ENCODE peak calls at places on chromosomes 11 and 22, in four cellular contexts. U, I, X and Y are unnamed samples.

GRCh38 chr22:28600546-28601143 is 79.0 kb downstream of the TTC28 start:
- DNase-seq in U (no peak), I (no peak), X (peak), Y (no peak)

GRCh38 chr11:2382927-2383822 is 6.1 kb downstream of the CD81 start:
- DNase-seq in I (no peak), U (peak), X (peak), Y (no peak)

GRCh38 chr11:62149986-62150886 is 26.4 kb downstream of the INCENP start:
- DNase-seq in U (no peak), X (no peak), I (no peak), Y (no peak)

GRCh38 chr22:22884010-22884887 is 3.4 kb upstream of the IGLL5 start:
- DNase-seq in X (peak), U (peak), I (peak), Y (peak)

GRCh38 chr11:28757725-28758515 is 649.7 kb downstream of the METTL15 start:
- DNase-seq in U (no peak), I (no peak), X (peak), Y (no peak)

GRCh38 chr11:124725719-124726105 is 14.0 kb upstream of the NRGN start:
- DNase-seq in I (no peak), X (peak), U (no peak), Y (no peak)

GRCh38 chr22:19868773-19869471 is 14.2 kb upstream of the GNB1L start:
- DNase-seq in I (no peak), U (peak), X (no peak), Y (no peak)

GRCh38 chr11:132033051-132033450 is 662.6 kb downstream of the NTM start:
- DNase-seq in U (no peak), X (no peak), I (no peak), Y (no peak)

GRCh38 chr11:76629853-76630599 is 40.5 kb downstream of the LRRC32 start:
- DNase-seq in I (peak), U (peak), X (peak), Y (no peak)

GRCh38 chr22:44972363-44973083 is 37.3 kb downstream of the PHF21B start:
- DNase-seq in X (no peak), I (peak), U (peak), Y (no peak)

GRCh38 chr11:108786281-108786990 is 121.6 kb downstream of the DDX10 start:
- DNase-seq in U (no peak), X (no peak), I (no peak), Y (no peak)

GRCh38 chr22:28075260-28075981 is 156.4 kb upstream of the PITPNB start:
- DNase-seq in X (peak), I (no peak), U (no peak), Y (no peak)

GRCh38 chr11:87466228-87466627 is 428.5 kb downstream of the TMEM135 start:
- DNase-seq in I (no peak), U (no peak), X (peak), Y (no peak)

GRCh38 chr11:82797595-82797971 is 63.9 kb upstream of the FAM181B start:
- DNase-seq in U (no peak), I (no peak), X (no peak), Y (no peak)

GRCh38 chr11:35798983-35799382 is 136.4 kb downstream of the TRIM44 start:
- DNase-seq in X (no peak), U (no peak), I (no peak), Y (no peak)

GRCh38 chr11:581342-581741 is 5.1 kb downstream of the PHRF1 start:
- DNase-seq in I (no peak), X (no peak), U (no peak), Y (no peak)

GRCh38 chr22:43985532-43985931 is 30.3 kb downstream of the SAMM50 start:
- DNase-seq in I (no peak), X (no peak), U (no peak), Y (no peak)

GRCh38 chr22:42902875-42903510 is 45.9 kb upstream of the ARFGAP3 start:
- DNase-seq in U (no peak), X (no peak), I (no peak), Y (no peak)

GRCh38 chr11:86802601-86803051 is 2.3 kb downstream of the PRSS23 start:
- DNase-seq in I (peak), X (peak), U (no peak), Y (no peak)

GRCh38 chr22:41052661-41053490 is 39.5 kb upstream of the EP300 start:
- DNase-seq in X (peak), U (no peak), I (no peak), Y (no peak)

GRCh38 chr22:31278643-31279326 is 13.5 kb downstream of the PIK3IP1 start:
- DNase-seq in X (no peak), U (peak), I (no peak), Y (no peak)

GRCh38 chr11:104735013-104735412 is 163.2 kb downstream of the CASP12 start:
- DNase-seq in U (no peak), X (no peak), I (no peak), Y (no peak)

GRCh38 chr11:28887681-28888080 is 779.5 kb downstream of the METTL15 start:
- DNase-seq in X (no peak), U (no peak), I (no peak), Y (no peak)

GRCh38 chr11:3160252-3161031 is 4.7 kb downstream of the OSBPL5 start:
- DNase-seq in I (peak), U (peak), X (peak), Y (no peak)

GRCh38 chr22:23137905-23138520 is 3.8 kb downstream of the RSPH14 start:
- DNase-seq in X (no peak), U (no peak), I (peak), Y (peak)

GRCh38 chr22:45916515-45916914 is 60.4 kb downstream of the WNT7B start:
- DNase-seq in U (no peak), X (no peak), I (no peak), Y (no peak)

GRCh38 chr11:103863497-103863896 is 172.9 kb upstream of the DDI1 start:
- DNase-seq in X (peak), I (no peak), U (no peak), Y (no peak)

GRCh38 chr11:58573451-58574104 is 2.1 kb downstream of the LPXN start:
- DNase-seq in I (peak), U (no peak), X (peak), Y (peak)

GRCh38 chr11:130612291-130612802 is 163.9 kb downstream of the ADAMTS15 start:
- DNase-seq in U (no peak), I (no peak), X (peak), Y (no peak)

GRCh38 chr11:64015935-64016468 is 19.7 kb upstream of the FLRT1 start:
- DNase-seq in X (no peak), U (no peak), I (no peak), Y (no peak)

GRCh38 chr11:80844110-80844509 is 1403.3 kb upstream of the TENM4 start:
- DNase-seq in X (no peak), U (no peak), I (no peak), Y (no peak)

GRCh38 chr11:1692708-1693326 is 4.2 kb upstream of the KRTAP5-6 start:
- DNase-seq in I (no peak), X (no peak), U (no peak), Y (no peak)